ENCODE peak calls at places on chromosomes 7 and 10, in eight cellular contexts. R is LoVo; S is GM19239; E is effector memory CD8-positive, alpha-beta T cell; L is fibroblast of the conjunctiva; Y is H54; J is left ventricle myocardium inferior; N is NCI-H1092. T is an unnamed sample.

GRCh38 chr10:93368210-93368609 is 113.9 kb downstream of the MYOF start:
- DNase-seq in R (no peak), S (no peak), E (no peak), L (no peak), Y (no peak), J (peak; percentile 41), N (no peak), T (no peak)

GRCh38 chr7:37031571-37032257 is 307.4 kb upstream of the AOAH start:
- DNase-seq in R (peak; percentile 98), S (no peak), E (no peak), L (peak; percentile 98), Y (peak; percentile 96), J (peak; percentile 36), N (no peak), T (no peak)

GRCh38 chr10:1664565-1664964 is 72.8 kb downstream of the ADARB2 start:
- DNase-seq in R (no peak), S (no peak), E (no peak), L (no peak), Y (no peak), J (no peak), N (no peak), T (no peak)

GRCh38 chr10:125102216-125102615 is 58.1 kb downstream of the CTBP2 start:
- DNase-seq in R (no peak), S (no peak), E (no peak), L (no peak), Y (no peak), J (no peak), N (no peak), T (no peak)

GRCh38 chr10:66924674-66925345 is 1.0 kb upstream of the LRRTM3 start:
- DNase-seq in R (no peak), S (no peak), E (no peak), L (no peak), Y (no peak), J (no peak), N (no peak), T (no peak)

GRCh38 chr7:83934118-83934734 is 260.4 kb downstream of the SEMA3A start:
- DNase-seq in R (no peak), S (no peak), E (no peak), L (no peak), Y (no peak), J (no peak), N (no peak), T (no peak)

GRCh38 chr7:158394936-158395335 is 192.7 kb downstream of the PTPRN2 start:
- DNase-seq in R (peak; percentile 53), S (peak; percentile 48), E (peak; percentile 21), L (no peak), Y (peak; percentile 67), J (peak; percentile 25), N (no peak), T (peak; percentile 59)

GRCh38 chr10:130455111-130455695 is 319.0 kb downstream of the GLRX3 start:
- DNase-seq in R (no peak), S (no peak), E (no peak), L (no peak), Y (no peak), J (no peak), N (no peak), T (no peak)

GRCh38 chr7:1024876-1025746 is 19.2 kb upstream of the GPR146 start:
- DNase-seq in R (no peak), S (no peak), E (no peak), L (no peak), Y (no peak), J (no peak), N (no peak), T (no peak)

GRCh38 chr10:51654918-51655317 is 44.5 kb downstream of the CSTF2T start:
- DNase-seq in R (no peak), S (no peak), E (no peak), L (no peak), Y (no peak), J (no peak), N (no peak), T (no peak)

GRCh38 chr10:132063432-132063831 is 2.3 kb upstream of the JAKMIP3 start:
- DNase-seq in R (no peak), S (no peak), E (no peak), L (no peak), Y (no peak), J (no peak), N (no peak), T (no peak)

GRCh38 chr10:70145666-70146488 is 623 bp downstream of the TYSND1 start:
- DNase-seq in R (peak; percentile 60), S (peak; percentile 71), E (peak; percentile 71), L (peak; percentile 16), Y (peak; percentile 76), J (peak; percentile 67), N (peak; percentile 28), T (peak; percentile 83)